ENCODE peak calls at places on chromosomes 11 and 22, in six cellular contexts. One of them, this sample, is unnamed.

GRCh38 chr11:32071811-32072210 is 19.1 kb upstream of the RCN1 start:
- DNase-seq in osteocyte: no peak
- DNase-seq in CD8-positive, alpha-beta memory T cell: no peak
- DNase-seq in pons: no peak
- DNase-seq in OCI-M1: peak; percentile 42
- DNase-seq in MCF 10A: peak; percentile 57
- DNase-seq in this sample: no peak

GRCh38 chr22:17431179-17431578 is 61.9 kb downstream of the CECR2 start:
- DNase-seq in MCF 10A: peak; percentile 33
- DNase-seq in osteocyte: no peak
- DNase-seq in CD8-positive, alpha-beta memory T cell: no peak
- DNase-seq in pons: no peak
- DNase-seq in OCI-M1: no peak
- DNase-seq in this sample: no peak

GRCh38 chr22:32354360-32355351 is 3.0 kb upstream of the RFPL3 start:
- DNase-seq in osteocyte: no peak
- DNase-seq in CD8-positive, alpha-beta memory T cell: no peak
- DNase-seq in pons: no peak
- DNase-seq in OCI-M1: no peak
- DNase-seq in MCF 10A: no peak
- DNase-seq in this sample: no peak

GRCh38 chr11:78354741-78355705 is 62.6 kb downstream of the GAB2 start:
- DNase-seq in MCF 10A: no peak
- DNase-seq in osteocyte: no peak
- DNase-seq in CD8-positive, alpha-beta memory T cell: no peak
- DNase-seq in OCI-M1: peak; percentile 99
- DNase-seq in pons: peak; percentile 43
- DNase-seq in this sample: peak; percentile 44

GRCh38 chr11:7592706-7593105 is 78.9 kb downstream of the PPFIBP2 start:
- DNase-seq in MCF 10A: peak; percentile 95
- DNase-seq in OCI-M1: no peak
- DNase-seq in CD8-positive, alpha-beta memory T cell: no peak
- DNase-seq in pons: peak; percentile 11
- DNase-seq in osteocyte: no peak
- DNase-seq in this sample: no peak

GRCh38 chr11:70523384-70524095 is 125.2 kb downstream of the CTTN start:
- DNase-seq in osteocyte: no peak
- DNase-seq in pons: no peak
- DNase-seq in CD8-positive, alpha-beta memory T cell: no peak
- DNase-seq in MCF 10A: no peak
- DNase-seq in OCI-M1: no peak
- DNase-seq in this sample: no peak

GRCh38 chr11:119373917-119374631 is 7.4 kb downstream of the USP2 start:
- DNase-seq in CD8-positive, alpha-beta memory T cell: no peak
- DNase-seq in pons: peak; percentile 92
- DNase-seq in osteocyte: no peak
- DNase-seq in OCI-M1: peak; percentile 83
- DNase-seq in MCF 10A: peak; percentile 81
- DNase-seq in this sample: peak; percentile 33

GRCh38 chr11:25891960-25892359 is 440.0 kb upstream of the ANO3 start:
- DNase-seq in CD8-positive, alpha-beta memory T cell: no peak
- DNase-seq in osteocyte: no peak
- DNase-seq in MCF 10A: no peak
- DNase-seq in pons: no peak
- DNase-seq in OCI-M1: no peak
- DNase-seq in this sample: no peak

GRCh38 chr22:38172489-38173155 is 9.0 kb downstream of the PLA2G6 start:
- DNase-seq in pons: peak; percentile 73
- DNase-seq in CD8-positive, alpha-beta memory T cell: peak; percentile 62
- DNase-seq in MCF 10A: peak; percentile 83
- DNase-seq in OCI-M1: peak; percentile 10
- DNase-seq in osteocyte: no peak
- DNase-seq in this sample: peak; percentile 41

GRCh38 chr11:19735512-19735911 is 22.9 kb downstream of the NAV2 start:
- DNase-seq in OCI-M1: no peak
- DNase-seq in pons: no peak
- DNase-seq in osteocyte: no peak
- DNase-seq in CD8-positive, alpha-beta memory T cell: no peak
- DNase-seq in MCF 10A: no peak
- DNase-seq in this sample: no peak

GRCh38 chr11:113531078-113531477 is 55.9 kb upstream of the DRD2 start:
- DNase-seq in CD8-positive, alpha-beta memory T cell: no peak
- DNase-seq in osteocyte: no peak
- DNase-seq in MCF 10A: no peak
- DNase-seq in OCI-M1: no peak
- DNase-seq in pons: no peak
- DNase-seq in this sample: no peak

GRCh38 chr11:130945945-130946344 is 29.7 kb upstream of the SNX19 start:
- DNase-seq in osteocyte: no peak
- DNase-seq in CD8-positive, alpha-beta memory T cell: no peak
- DNase-seq in OCI-M1: no peak
- DNase-seq in MCF 10A: peak; percentile 52
- DNase-seq in pons: no peak
- DNase-seq in this sample: no peak

GRCh38 chr11:114705280-114706024 is 27.1 kb downstream of the NXPE2 start:
- DNase-seq in osteocyte: no peak
- DNase-seq in OCI-M1: no peak
- DNase-seq in MCF 10A: no peak
- DNase-seq in pons: no peak
- DNase-seq in CD8-positive, alpha-beta memory T cell: no peak
- DNase-seq in this sample: no peak

GRCh38 chr22:47442821-47443220 is 680.4 kb downstream of the TBC1D22A start:
- DNase-seq in pons: no peak
- DNase-seq in CD8-positive, alpha-beta memory T cell: no peak
- DNase-seq in OCI-M1: no peak
- DNase-seq in MCF 10A: no peak
- DNase-seq in osteocyte: peak; percentile 56
- DNase-seq in this sample: no peak

GRCh38 chr11:94025695-94026394 is 4.7 kb downstream of the HEPHL1 start:
- DNase-seq in CD8-positive, alpha-beta memory T cell: no peak
- DNase-seq in osteocyte: no peak
- DNase-seq in MCF 10A: no peak
- DNase-seq in pons: no peak
- DNase-seq in OCI-M1: no peak
- DNase-seq in this sample: no peak

GRCh38 chr11:60334005-60334620 is 7.1 kb downstream of the MS4A6E start:
- DNase-seq in pons: peak; percentile 65
- DNase-seq in MCF 10A: peak; percentile 76
- DNase-seq in osteocyte: peak; percentile 88
- DNase-seq in OCI-M1: peak; percentile 79
- DNase-seq in CD8-positive, alpha-beta memory T cell: peak; percentile 31
- DNase-seq in this sample: peak; percentile 47

GRCh38 chr11:131418214-131418613 is 47.8 kb downstream of the NTM start:
- DNase-seq in osteocyte: no peak
- DNase-seq in MCF 10A: no peak
- DNase-seq in CD8-positive, alpha-beta memory T cell: no peak
- DNase-seq in pons: no peak
- DNase-seq in OCI-M1: no peak
- DNase-seq in this sample: no peak

GRCh38 chr11:80980221-80980620 is 1539.4 kb upstream of the TENM4 start:
- DNase-seq in osteocyte: no peak
- DNase-seq in pons: no peak
- DNase-seq in MCF 10A: peak; percentile 81
- DNase-seq in CD8-positive, alpha-beta memory T cell: no peak
- DNase-seq in OCI-M1: no peak
- DNase-seq in this sample: no peak

GRCh38 chr22:45918455-45919370 is 58.2 kb downstream of the WNT7B start:
- DNase-seq in CD8-positive, alpha-beta memory T cell: no peak
- DNase-seq in osteocyte: no peak
- DNase-seq in OCI-M1: peak; percentile 9
- DNase-seq in pons: no peak
- DNase-seq in MCF 10A: peak; percentile 69
- DNase-seq in this sample: no peak

GRCh38 chr11:83572521-83572920 is 286.4 kb upstream of the CCDC90B start:
- DNase-seq in CD8-positive, alpha-beta memory T cell: no peak
- DNase-seq in pons: no peak
- DNase-seq in osteocyte: no peak
- DNase-seq in OCI-M1: no peak
- DNase-seq in MCF 10A: no peak
- DNase-seq in this sample: no peak

GRCh38 chr11:62909107-62909894 is 11.9 kb downstream of the CHRM1 start:
- DNase-seq in pons: peak; percentile 59
- DNase-seq in CD8-positive, alpha-beta memory T cell: no peak
- DNase-seq in osteocyte: no peak
- DNase-seq in MCF 10A: peak; percentile 76
- DNase-seq in OCI-M1: peak; percentile 57
- DNase-seq in this sample: peak; percentile 18

GRCh38 chr11:11536650-11537049 is 85.2 kb downstream of the GALNT18 start:
- DNase-seq in osteocyte: no peak
- DNase-seq in pons: no peak
- DNase-seq in MCF 10A: no peak
- DNase-seq in CD8-positive, alpha-beta memory T cell: no peak
- DNase-seq in OCI-M1: no peak
- DNase-seq in this sample: no peak

GRCh38 chr11:15653191-15653590 is 538.5 kb downstream of the INSC start:
- DNase-seq in OCI-M1: no peak
- DNase-seq in pons: no peak
- DNase-seq in osteocyte: no peak
- DNase-seq in CD8-positive, alpha-beta memory T cell: no peak
- DNase-seq in MCF 10A: no peak
- DNase-seq in this sample: no peak

GRCh38 chr11:132028380-132029240 is 658.2 kb downstream of the NTM start:
- DNase-seq in CD8-positive, alpha-beta memory T cell: no peak
- DNase-seq in MCF 10A: no peak
- DNase-seq in pons: peak; percentile 59
- DNase-seq in OCI-M1: no peak
- DNase-seq in osteocyte: no peak
- DNase-seq in this sample: peak; percentile 58

GRCh38 chr11:12409621-12410005 is 32.2 kb downstream of the PARVA start:
- DNase-seq in osteocyte: no peak
- DNase-seq in CD8-positive, alpha-beta memory T cell: no peak
- DNase-seq in pons: no peak
- DNase-seq in MCF 10A: no peak
- DNase-seq in OCI-M1: peak; percentile 7
- DNase-seq in this sample: no peak

GRCh38 chr22:45221201-45221600 is 19.5 kb downstream of the KIAA0930 start:
- DNase-seq in MCF 10A: no peak
- DNase-seq in OCI-M1: no peak
- DNase-seq in osteocyte: no peak
- DNase-seq in pons: no peak
- DNase-seq in CD8-positive, alpha-beta memory T cell: no peak
- DNase-seq in this sample: no peak

GRCh38 chr11:118198370-118198769 is 21.9 kb upstream of the SCN2B start:
- DNase-seq in pons: peak; percentile 65
- DNase-seq in CD8-positive, alpha-beta memory T cell: peak; percentile 81
- DNase-seq in MCF 10A: peak; percentile 53
- DNase-seq in osteocyte: no peak
- DNase-seq in OCI-M1: peak; percentile 91
- DNase-seq in this sample: peak; percentile 86

GRCh38 chr22:33699176-33699575 is 221.1 kb downstream of the LARGE1 start:
- DNase-seq in MCF 10A: no peak
- DNase-seq in pons: no peak
- DNase-seq in CD8-positive, alpha-beta memory T cell: no peak
- DNase-seq in osteocyte: no peak
- DNase-seq in OCI-M1: no peak
- DNase-seq in this sample: no peak

GRCh38 chr11:27390959-27391326 is 27.9 kb upstream of the CCDC34 start:
- DNase-seq in osteocyte: no peak
- DNase-seq in pons: no peak
- DNase-seq in CD8-positive, alpha-beta memory T cell: no peak
- DNase-seq in MCF 10A: no peak
- DNase-seq in OCI-M1: no peak
- DNase-seq in this sample: no peak

GRCh38 chr11:119892311-119892808 is 163.4 kb upstream of the NECTIN1 start:
- DNase-seq in OCI-M1: no peak
- DNase-seq in MCF 10A: no peak
- DNase-seq in osteocyte: no peak
- DNase-seq in pons: peak; percentile 55
- DNase-seq in CD8-positive, alpha-beta memory T cell: no peak
- DNase-seq in this sample: no peak

GRCh38 chr11:111331711-111332479 is 33.5 kb downstream of the POU2AF3 start:
- DNase-seq in pons: no peak
- DNase-seq in MCF 10A: no peak
- DNase-seq in osteocyte: no peak
- DNase-seq in OCI-M1: no peak
- DNase-seq in CD8-positive, alpha-beta memory T cell: no peak
- DNase-seq in this sample: no peak

GRCh38 chr22:25407226-25407858 is 157.1 kb upstream of the GRK3 start:
- DNase-seq in MCF 10A: no peak
- DNase-seq in osteocyte: no peak
- DNase-seq in pons: no peak
- DNase-seq in CD8-positive, alpha-beta memory T cell: no peak
- DNase-seq in OCI-M1: no peak
- DNase-seq in this sample: no peak

GRCh38 chr11:70099578-70100282 is 21.6 kb downstream of the ANO1 start:
- DNase-seq in osteocyte: no peak
- DNase-seq in OCI-M1: no peak
- DNase-seq in pons: no peak
- DNase-seq in MCF 10A: no peak
- DNase-seq in CD8-positive, alpha-beta memory T cell: no peak
- DNase-seq in this sample: no peak

GRCh38 chr11:134580635-134581025 is 168.6 kb upstream of the B3GAT1 start:
- DNase-seq in osteocyte: peak; percentile 76
- DNase-seq in CD8-positive, alpha-beta memory T cell: no peak
- DNase-seq in MCF 10A: no peak
- DNase-seq in OCI-M1: no peak
- DNase-seq in pons: no peak
- DNase-seq in this sample: no peak

GRCh38 chr11:76656571-76657081 is 13.9 kb downstream of the LRRC32 start:
- DNase-seq in pons: no peak
- DNase-seq in osteocyte: no peak
- DNase-seq in MCF 10A: no peak
- DNase-seq in CD8-positive, alpha-beta memory T cell: no peak
- DNase-seq in OCI-M1: no peak
- DNase-seq in this sample: no peak

GRCh38 chr11:74237541-74237940 is 66.5 kb downstream of the PPME1 start:
- DNase-seq in pons: no peak
- DNase-seq in CD8-positive, alpha-beta memory T cell: no peak
- DNase-seq in osteocyte: no peak
- DNase-seq in OCI-M1: no peak
- DNase-seq in MCF 10A: no peak
- DNase-seq in this sample: no peak

GRCh38 chr22:19537941-19538488 is 13.8 kb upstream of the CLDN5 start:
- DNase-seq in osteocyte: no peak
- DNase-seq in CD8-positive, alpha-beta memory T cell: no peak
- DNase-seq in MCF 10A: no peak
- DNase-seq in OCI-M1: no peak
- DNase-seq in pons: no peak
- DNase-seq in this sample: no peak

GRCh38 chr11:58963551-58964075 is 24.3 kb downstream of the GLYATL1 start:
- DNase-seq in osteocyte: no peak
- DNase-seq in OCI-M1: no peak
- DNase-seq in MCF 10A: no peak
- DNase-seq in CD8-positive, alpha-beta memory T cell: no peak
- DNase-seq in pons: peak; percentile 1
- DNase-seq in this sample: no peak

GRCh38 chr22:27490080-27490479 is 311.5 kb downstream of the MN1 start:
- DNase-seq in OCI-M1: no peak
- DNase-seq in CD8-positive, alpha-beta memory T cell: no peak
- DNase-seq in osteocyte: no peak
- DNase-seq in MCF 10A: peak; percentile 10
- DNase-seq in pons: no peak
- DNase-seq in this sample: no peak

This sample was measured in erythroblast.